ENCODE peak calls at places on chromosomes 16 and 17, in six cellular contexts. One of them, this sample, is unnamed.

GRCh38 chr17:79031996-79032875 is 8.3 kb downstream of the C1QTNF1 start:
- DNase-seq in hypothalamus: no peak
- DNase-seq in Daoy: no peak
- DNase-seq in upper lobe of right lung: peak; percentile 52
- DNase-seq in activated CD8-positive, alpha-beta memory T cell treated with anti-CD3 and anti-CD28 coated beads for 24 hours: no peak
- DNase-seq in CD8-positive, alpha-beta memory T cell: no peak
- DNase-seq in this sample: no peak

GRCh38 chr17:40618754-40619625 is 28.6 kb downstream of the SMARCE1 start:
- DNase-seq in activated CD8-positive, alpha-beta memory T cell treated with anti-CD3 and anti-CD28 coated beads for 24 hours: no peak
- DNase-seq in hypothalamus: no peak
- DNase-seq in CD8-positive, alpha-beta memory T cell: no peak
- DNase-seq in Daoy: no peak
- DNase-seq in upper lobe of right lung: no peak
- DNase-seq in this sample: no peak

GRCh38 chr17:75064867-75065561 is 18.0 kb downstream of the KCTD2 start:
- DNase-seq in hypothalamus: no peak
- DNase-seq in activated CD8-positive, alpha-beta memory T cell treated with anti-CD3 and anti-CD28 coated beads for 24 hours: no peak
- DNase-seq in upper lobe of right lung: no peak
- DNase-seq in Daoy: no peak
- DNase-seq in CD8-positive, alpha-beta memory T cell: no peak
- DNase-seq in this sample: no peak

GRCh38 chr17:11388061-11388460 is 147.0 kb downstream of the SHISA6 start:
- DNase-seq in CD8-positive, alpha-beta memory T cell: no peak
- DNase-seq in upper lobe of right lung: no peak
- DNase-seq in activated CD8-positive, alpha-beta memory T cell treated with anti-CD3 and anti-CD28 coated beads for 24 hours: no peak
- DNase-seq in hypothalamus: no peak
- DNase-seq in Daoy: no peak
- DNase-seq in this sample: no peak

GRCh38 chr17:68580236-68580903 is 20.8 kb downstream of the FAM20A start:
- DNase-seq in hypothalamus: no peak
- DNase-seq in CD8-positive, alpha-beta memory T cell: no peak
- DNase-seq in Daoy: no peak
- DNase-seq in upper lobe of right lung: peak; percentile 77
- DNase-seq in activated CD8-positive, alpha-beta memory T cell treated with anti-CD3 and anti-CD28 coated beads for 24 hours: no peak
- DNase-seq in this sample: peak; percentile 9

GRCh38 chr16:81678326-81679095 is 100.6 kb upstream of the PLCG2 start:
- DNase-seq in upper lobe of right lung: no peak
- DNase-seq in hypothalamus: no peak
- DNase-seq in activated CD8-positive, alpha-beta memory T cell treated with anti-CD3 and anti-CD28 coated beads for 24 hours: no peak
- DNase-seq in CD8-positive, alpha-beta memory T cell: no peak
- DNase-seq in Daoy: no peak
- DNase-seq in this sample: no peak

GRCh38 chr17:75439287-75439686 is 17.1 kb upstream of the TMEM94 start:
- DNase-seq in CD8-positive, alpha-beta memory T cell: no peak
- DNase-seq in activated CD8-positive, alpha-beta memory T cell treated with anti-CD3 and anti-CD28 coated beads for 24 hours: no peak
- DNase-seq in upper lobe of right lung: no peak
- DNase-seq in Daoy: no peak
- DNase-seq in hypothalamus: no peak
- DNase-seq in this sample: no peak

GRCh38 chr16:84362410-84362809 is 5.9 kb upstream of the ATP2C2 start:
- DNase-seq in upper lobe of right lung: no peak
- DNase-seq in CD8-positive, alpha-beta memory T cell: no peak
- DNase-seq in hypothalamus: peak; percentile 37
- DNase-seq in activated CD8-positive, alpha-beta memory T cell treated with anti-CD3 and anti-CD28 coated beads for 24 hours: no peak
- DNase-seq in Daoy: no peak
- DNase-seq in this sample: no peak

GRCh38 chr16:82043680-82044584 is 8.9 kb downstream of the HSD17B2 start:
- DNase-seq in upper lobe of right lung: no peak
- DNase-seq in activated CD8-positive, alpha-beta memory T cell treated with anti-CD3 and anti-CD28 coated beads for 24 hours: no peak
- DNase-seq in CD8-positive, alpha-beta memory T cell: no peak
- DNase-seq in hypothalamus: no peak
- DNase-seq in Daoy: peak; percentile 69
- DNase-seq in this sample: no peak

GRCh38 chr16:48102083-48103008 is 53.4 kb downstream of the ABCC12 start:
- DNase-seq in CD8-positive, alpha-beta memory T cell: no peak
- DNase-seq in activated CD8-positive, alpha-beta memory T cell treated with anti-CD3 and anti-CD28 coated beads for 24 hours: no peak
- DNase-seq in hypothalamus: no peak
- DNase-seq in Daoy: no peak
- DNase-seq in upper lobe of right lung: no peak
- DNase-seq in this sample: no peak

GRCh38 chr17:78112508-78113471 is 15.8 kb downstream of the TMC6 start:
- DNase-seq in upper lobe of right lung: peak; percentile 89
- DNase-seq in Daoy: peak; percentile 77
- DNase-seq in CD8-positive, alpha-beta memory T cell: peak; percentile 78
- DNase-seq in activated CD8-positive, alpha-beta memory T cell treated with anti-CD3 and anti-CD28 coated beads for 24 hours: peak; percentile 98
- DNase-seq in hypothalamus: peak; percentile 74
- DNase-seq in this sample: peak; percentile 56

GRCh38 chr17:30084773-30085172 is 31.8 kb upstream of the NSRP1 start:
- DNase-seq in Daoy: no peak
- DNase-seq in activated CD8-positive, alpha-beta memory T cell treated with anti-CD3 and anti-CD28 coated beads for 24 hours: no peak
- DNase-seq in hypothalamus: no peak
- DNase-seq in upper lobe of right lung: no peak
- DNase-seq in CD8-positive, alpha-beta memory T cell: no peak
- DNase-seq in this sample: no peak

GRCh38 chr17:78128616-78129384 is at the start of gene TMC6:
- DNase-seq in CD8-positive, alpha-beta memory T cell: peak; percentile 70
- DNase-seq in upper lobe of right lung: peak; percentile 91
- DNase-seq in Daoy: peak; percentile 49
- DNase-seq in hypothalamus: peak; percentile 60
- DNase-seq in activated CD8-positive, alpha-beta memory T cell treated with anti-CD3 and anti-CD28 coated beads for 24 hours: peak; percentile 83
- DNase-seq in this sample: peak; percentile 52

GRCh38 chr16:4682616-4683254 is 10.6 kb upstream of the NUDT16L1 start:
- DNase-seq in Daoy: no peak
- DNase-seq in upper lobe of right lung: peak; percentile 88
- DNase-seq in hypothalamus: peak; percentile 32
- DNase-seq in activated CD8-positive, alpha-beta memory T cell treated with anti-CD3 and anti-CD28 coated beads for 24 hours: peak; percentile 73
- DNase-seq in CD8-positive, alpha-beta memory T cell: no peak
- DNase-seq in this sample: peak; percentile 79

GRCh38 chr16:28974007-28974436 is 556 bp upstream of the SPNS1 start:
- DNase-seq in Daoy: peak; percentile 77
- DNase-seq in CD8-positive, alpha-beta memory T cell: no peak
- DNase-seq in upper lobe of right lung: peak; percentile 77
- DNase-seq in activated CD8-positive, alpha-beta memory T cell treated with anti-CD3 and anti-CD28 coated beads for 24 hours: peak; percentile 74
- DNase-seq in hypothalamus: peak; percentile 40
- DNase-seq in this sample: peak; percentile 71

GRCh38 chr16:84883301-84883700 is 63.5 kb downstream of the CRISPLD2 start:
- DNase-seq in Daoy: peak; percentile 45
- DNase-seq in hypothalamus: no peak
- DNase-seq in upper lobe of right lung: no peak
- DNase-seq in activated CD8-positive, alpha-beta memory T cell treated with anti-CD3 and anti-CD28 coated beads for 24 hours: no peak
- DNase-seq in CD8-positive, alpha-beta memory T cell: no peak
- DNase-seq in this sample: no peak

GRCh38 chr16:62190426-62190825 is 154.2 kb upstream of the CDH8 start:
- DNase-seq in upper lobe of right lung: no peak
- DNase-seq in Daoy: no peak
- DNase-seq in CD8-positive, alpha-beta memory T cell: no peak
- DNase-seq in hypothalamus: no peak
- DNase-seq in activated CD8-positive, alpha-beta memory T cell treated with anti-CD3 and anti-CD28 coated beads for 24 hours: no peak
- DNase-seq in this sample: no peak

GRCh38 chr17:83080641-83081560 is 1.5 kb downstream of the METRNL start:
- DNase-seq in Daoy: peak; percentile 41
- DNase-seq in hypothalamus: no peak
- DNase-seq in activated CD8-positive, alpha-beta memory T cell treated with anti-CD3 and anti-CD28 coated beads for 24 hours: peak; percentile 74
- DNase-seq in CD8-positive, alpha-beta memory T cell: peak; percentile 40
- DNase-seq in upper lobe of right lung: peak; percentile 84
- DNase-seq in this sample: no peak

GRCh38 chr17:2964831-2965230 is 98.6 kb downstream of the OR1D5 start:
- DNase-seq in activated CD8-positive, alpha-beta memory T cell treated with anti-CD3 and anti-CD28 coated beads for 24 hours: no peak
- DNase-seq in upper lobe of right lung: peak; percentile 38
- DNase-seq in CD8-positive, alpha-beta memory T cell: no peak
- DNase-seq in hypothalamus: no peak
- DNase-seq in Daoy: no peak
- DNase-seq in this sample: no peak

GRCh38 chr16:68790130-68790761 is 53.1 kb upstream of the TANGO6 start:
- DNase-seq in hypothalamus: no peak
- DNase-seq in Daoy: peak; percentile 75
- DNase-seq in upper lobe of right lung: no peak
- DNase-seq in activated CD8-positive, alpha-beta memory T cell treated with anti-CD3 and anti-CD28 coated beads for 24 hours: no peak
- DNase-seq in CD8-positive, alpha-beta memory T cell: no peak
- DNase-seq in this sample: no peak

GRCh38 chr17:869567-870530 is 87.7 kb downstream of the MRM3 start:
- DNase-seq in Daoy: peak; percentile 86
- DNase-seq in hypothalamus: no peak
- DNase-seq in activated CD8-positive, alpha-beta memory T cell treated with anti-CD3 and anti-CD28 coated beads for 24 hours: no peak
- DNase-seq in upper lobe of right lung: no peak
- DNase-seq in CD8-positive, alpha-beta memory T cell: no peak
- DNase-seq in this sample: no peak

GRCh38 chr17:80664217-80664780 is 119.7 kb downstream of the RPTOR start:
- DNase-seq in activated CD8-positive, alpha-beta memory T cell treated with anti-CD3 and anti-CD28 coated beads for 24 hours: no peak
- DNase-seq in Daoy: no peak
- DNase-seq in CD8-positive, alpha-beta memory T cell: no peak
- DNase-seq in hypothalamus: no peak
- DNase-seq in upper lobe of right lung: no peak
- DNase-seq in this sample: no peak

GRCh38 chr16:4923853-4924252 is 13.1 kb downstream of the PPL start:
- DNase-seq in Daoy: no peak
- DNase-seq in CD8-positive, alpha-beta memory T cell: no peak
- DNase-seq in upper lobe of right lung: no peak
- DNase-seq in activated CD8-positive, alpha-beta memory T cell treated with anti-CD3 and anti-CD28 coated beads for 24 hours: no peak
- DNase-seq in hypothalamus: no peak
- DNase-seq in this sample: no peak

GRCh38 chr16:89924925-89925307 is 1.8 kb downstream of the TUBB3 start:
- DNase-seq in activated CD8-positive, alpha-beta memory T cell treated with anti-CD3 and anti-CD28 coated beads for 24 hours: no peak
- DNase-seq in upper lobe of right lung: no peak
- DNase-seq in CD8-positive, alpha-beta memory T cell: no peak
- DNase-seq in Daoy: no peak
- DNase-seq in hypothalamus: no peak
- DNase-seq in this sample: no peak

GRCh38 chr17:63946440-63947363 is 14.6 kb upstream of the CD79B start:
- DNase-seq in hypothalamus: no peak
- DNase-seq in activated CD8-positive, alpha-beta memory T cell treated with anti-CD3 and anti-CD28 coated beads for 24 hours: peak; percentile 84
- DNase-seq in upper lobe of right lung: no peak
- DNase-seq in Daoy: peak; percentile 59
- DNase-seq in CD8-positive, alpha-beta memory T cell: peak; percentile 46
- DNase-seq in this sample: peak; percentile 28

This sample was measured in head of caudate nucleus.